ENCODE peak calls at places on chromosomes 11 and 22, in five cellular contexts. J is body of pancreas, T is K562, K is OCI-LY7, L is breast epithelium. B is an unnamed sample.

GRCh38 chr11:110531056-110531756 is 101.5 kb downstream of the FDX1 start:
- DNase-seq in J (no peak), T (no peak), L (no peak), K (no peak), B (no peak)

GRCh38 chr11:93648168-93648567 is 13.3 kb upstream of the CEP295 start:
- DNase-seq in T (peak; percentile 17), K (peak; percentile 39), J (no peak), L (no peak), B (no peak)

GRCh38 chr22:48490513-48491411 is 1336.9 kb downstream of the BRD1 start:
- DNase-seq in L (no peak), K (no peak), T (no peak), J (no peak), B (no peak)

GRCh38 chr22:36413022-36413770 is 25.4 kb upstream of the MYH9 start:
- DNase-seq in L (no peak), T (no peak), K (no peak), J (no peak), B (no peak)

GRCh38 chr11:8315463-8315862 is 51.8 kb upstream of the LMO1 start:
- DNase-seq in K (no peak), J (no peak), T (no peak), L (no peak), B (no peak)

GRCh38 chr11:62880231-62880802 is 379 bp upstream of the SLC3A2 start:
- DNase-seq in T (peak; percentile 72), K (peak; percentile 28), L (peak; percentile 79), J (no peak), B (no peak)

GRCh38 chr11:72586591-72587090 is 87.6 kb downstream of the PDE2A start:
- DNase-seq in L (no peak), J (no peak), T (peak; percentile 45), K (no peak), B (no peak)

GRCh38 chr11:132093861-132094260 is 723.4 kb downstream of the NTM start:
- DNase-seq in K (peak; percentile 11), J (no peak), T (no peak), L (no peak), B (no peak)

GRCh38 chr11:8080674-8081590 is at the start of gene TUB:
- DNase-seq in J (no peak), K (no peak), T (no peak), L (no peak), B (no peak)

GRCh38 chr22:38841211-38841610 is 2.6 kb downstream of the NPTXR start:
- DNase-seq in J (peak; percentile 58), L (no peak), K (no peak), T (no peak), B (no peak)

GRCh38 chr11:64503354-64503753 is 87.7 kb upstream of the SLC22A12 start:
- DNase-seq in T (no peak), K (no peak), J (no peak), L (no peak), B (no peak)

GRCh38 chr11:123801765-123802164 is 4.4 kb downstream of the OR6M1 start:
- DNase-seq in T (no peak), K (no peak), L (no peak), J (no peak), B (no peak)

GRCh38 chr11:10641314-10642206 is 52.0 kb downstream of the IRAG1 start:
- DNase-seq in J (no peak), T (no peak), L (no peak), K (peak; percentile 7), B (peak; percentile 70)

GRCh38 chr11:43282607-43283440 is 29.0 kb upstream of the API5 start:
- DNase-seq in L (no peak), J (peak; percentile 43), T (peak; percentile 75), K (peak; percentile 53), B (peak; percentile 6)

GRCh38 chr11:4054643-4055042 is 40.0 kb upstream of the RRM1 start:
- DNase-seq in L (no peak), T (no peak), J (no peak), K (no peak), B (no peak)

GRCh38 chr11:31887180-31887579 is 76.1 kb upstream of the PAX6 start:
- DNase-seq in K (no peak), J (no peak), L (no peak), T (peak; percentile 54), B (no peak)

GRCh38 chr11:761526-762108 is 14.4 kb downstream of the TALDO1 start:
- DNase-seq in L (no peak), J (no peak), T (no peak), K (no peak), B (no peak)

GRCh38 chr11:129410561-129410960 is 34.9 kb downstream of the BARX2 start:
- DNase-seq in L (no peak), K (no peak), T (no peak), J (no peak), B (no peak)

GRCh38 chr11:72333657-72334056 is 89.7 kb upstream of the PHOX2A start:
- DNase-seq in T (peak; percentile 71), J (no peak), K (peak; percentile 24), L (no peak), B (no peak)

GRCh38 chr11:107017433-107018227 is 646 bp downstream of the GUCY1A2 start:
- DNase-seq in T (peak; percentile 36), J (peak; percentile 46), L (no peak), K (no peak), B (peak; percentile 47)

GRCh38 chr11:46281374-46281831 is 3.9 kb downstream of the CREB3L1 start:
- DNase-seq in L (no peak), K (no peak), T (peak; percentile 70), J (no peak), B (no peak)

GRCh38 chr22:46081036-46081830 is 69.1 kb upstream of the PPARA start:
- DNase-seq in L (no peak), K (no peak), J (peak; percentile 37), T (no peak), B (no peak)

GRCh38 chr22:46083383-46084350 is 66.7 kb upstream of the PPARA start:
- DNase-seq in J (peak; percentile 35), L (no peak), T (no peak), K (no peak), B (no peak)

GRCh38 chr22:46079861-46080821 is 70.2 kb upstream of the PPARA start:
- DNase-seq in J (peak; percentile 75), K (no peak), T (no peak), L (peak; percentile 89), B (no peak)

GRCh38 chr22:46082633-46083032 is 67.7 kb upstream of the PPARA start:
- DNase-seq in K (no peak), L (no peak), T (no peak), J (no peak), B (no peak)

GRCh38 chr22:46081831-46082210 is 68.5 kb upstream of the PPARA start:
- DNase-seq in J (peak; percentile 40), T (no peak), K (no peak), L (no peak), B (no peak)
- H3K4me3 ChIP-seq in J (no peak overlapping the region), T (no peak overlapping the region), K (no peak overlapping the region), L (peak overlapping the region; percentile 98), B (no peak overlapping the region)

GRCh38 chr11:69540118-69541000 is 58.9 kb downstream of the LINC01488 start:
- DNase-seq in L (no peak), J (peak; percentile 31), K (no peak), T (no peak), B (no peak)
- TF ChIP-seq CTCF in L (no peak), J (no peak), K (no peak), T (no peak), B (no peak)

DNA sequence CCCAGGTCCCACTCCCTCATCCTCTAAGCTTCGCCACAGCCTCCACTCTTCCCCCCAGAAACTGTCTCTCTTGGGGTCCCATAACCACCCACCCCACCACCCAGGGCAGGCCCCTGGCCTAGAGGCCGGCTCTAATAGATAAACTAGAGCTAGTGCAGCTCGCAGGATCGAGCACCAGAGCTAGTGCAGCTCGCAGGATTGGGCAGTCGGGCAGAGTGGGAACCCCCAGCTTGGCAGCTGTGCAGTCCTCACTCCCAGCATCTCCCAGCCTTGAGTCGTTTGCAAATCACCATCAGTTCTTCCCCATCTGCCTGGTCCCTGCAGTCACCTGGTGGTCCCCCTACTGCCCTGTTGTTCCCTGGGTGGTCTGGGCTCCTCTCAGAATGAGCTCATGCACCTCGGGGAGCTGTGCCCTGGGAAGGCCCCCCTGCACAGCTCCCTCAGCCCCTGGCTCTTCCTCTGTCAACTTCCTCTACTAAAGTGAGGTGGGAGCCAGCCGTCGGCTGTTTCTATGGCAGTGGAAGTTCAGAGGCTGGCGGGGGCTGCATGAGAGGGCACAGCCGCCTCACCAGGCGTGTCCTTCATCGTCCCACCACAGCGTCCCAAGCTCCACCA is 15.5 kb upstream of the SHANK2 start:
- DNase-seq in K (no peak), T (no peak), L (no peak), J (no peak), B (no peak)
- H3K36me3 ChIP-seq in K (no peaks in the 10 kb centered on the region), T (no peaks in the 10 kb centered on the region), L (no peaks in the 10 kb centered on the region), J (no peaks in the 10 kb centered on the region), B (no peaks in the 10 kb centered on the region)

GRCh38 chr11:96207459-96208449 is 135.2 kb downstream of the MAML2 start:
- DNase-seq in T (no peak), L (no peak), K (peak; percentile 57), J (no peak), B (no peak)
- H3K4me3 ChIP-seq in T (no peak overlapping the region), L (no peak overlapping the region), K (no peak overlapping the region), J (no peak overlapping the region), B (no peak overlapping the region)

GRCh38 chr22:23286296-23286695 is 106.0 kb downstream of the BCR start:
- DNase-seq in L (no peak), K (no peak), T (peak; percentile 27), J (no peak), B (no peak)

GRCh38 chr22:23284504-23285033 is 104.3 kb downstream of the BCR start:
- DNase-seq in K (no peak), L (no peak), T (peak; percentile 34), J (no peak), B (no peak)

GRCh38 chr22:23285236-23285635 is 104.9 kb downstream of the BCR start:
- DNase-seq in K (no peak), T (no peak), J (no peak), L (no peak), B (no peak)

GRCh38 chr22:23287136-23288095 is 107.1 kb downstream of the BCR start:
- DNase-seq in T (peak; percentile 23), L (no peak), J (no peak), K (no peak), B (no peak)

GRCh38 chr22:23285734-23286133 is 105.4 kb downstream of the BCR start:
- DNase-seq in J (no peak), K (no peak), T (peak; percentile 24), L (no peak), B (no peak)
- TF ChIP-seq CTCF in J (no peak), K (no peak), T (no peak), L (no peak), B (no peak)

DNA sequence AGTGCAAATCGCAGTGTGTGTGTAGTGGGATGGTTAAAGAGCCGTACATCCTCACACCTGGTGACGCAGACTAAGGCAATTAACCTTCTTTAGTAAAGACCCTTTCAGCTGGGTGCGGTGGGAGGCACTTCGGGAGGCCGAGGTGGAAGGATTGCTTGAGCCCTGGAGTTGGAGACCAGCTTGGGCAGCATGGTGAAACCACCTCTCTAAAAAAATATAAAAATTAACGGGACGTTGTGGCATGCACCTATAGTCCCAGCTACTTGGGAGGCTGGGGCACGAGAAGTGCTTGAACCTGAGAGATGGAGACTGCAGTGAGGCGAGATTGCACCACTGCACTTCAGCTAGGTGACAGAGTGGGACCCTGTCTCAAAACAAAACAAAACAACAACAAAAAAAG is 31.5 kb downstream of the ZBTB16 start:
- DNase-seq in K (no peak), T (no peak), J (no peak), L (no peak), B (no peak)
- H3K36me3 ChIP-seq in K (no peaks in the 10 kb centered on the region), T (no peaks in the 10 kb centered on the region), J (no peaks in the 10 kb centered on the region), L (no peaks in the 10 kb centered on the region), B (no peaks in the 10 kb centered on the region)

GRCh38 chr22:46046299-46046685 is 69.3 kb upstream of the WNT7B start:
- DNase-seq in L (no peak), T (no peak), K (no peak), J (no peak), B (no peak)
- H3K4me3 ChIP-seq in L (peak overlapping the region; percentile 83), T (no peak overlapping the region), K (no peak overlapping the region), J (no peak overlapping the region), B (no peak overlapping the region)

B was measured in GM06990.